ENCODE peak calls at places on chromosomes 13 and 19, in ten cellular contexts. U, O, C, T, E, W, A, B, S and P are unnamed samples.

GRCh38 chr13:30486230-30487074 is 20.7 kb upstream of the HMGB1 start:
- DNase-seq in A (no peak), S (no peak), C (no peak), U (no peak), O (no peak), T (no peak), W (peak; percentile 85), E (no peak), B (no peak), P (no peak)

GRCh38 chr19:16794456-16794855 is 34.7 kb upstream of the SIN3B start:
- DNase-seq in S (no peak), O (no peak), T (no peak), E (no peak), A (no peak), C (no peak), W (no peak), U (no peak), B (no peak), P (no peak)

GRCh38 chr19:16373539-16373938 is 48.9 kb downstream of the KLF2 start:
- DNase-seq in W (no peak), E (no peak), C (no peak), A (no peak), S (no peak), U (no peak), O (no peak), T (no peak), B (no peak), P (no peak)

GRCh38 chr13:37681295-37682032 is 82.9 kb upstream of the POSTN start:
- DNase-seq in C (no peak), A (no peak), E (no peak), O (no peak), W (no peak), T (no peak), B (no peak), S (no peak), U (no peak), P (no peak)

GRCh38 chr13:80400164-80400767 is 59.3 kb upstream of the SPRY2 start:
- DNase-seq in B (no peak), U (no peak), O (no peak), A (no peak), W (no peak), S (no peak), T (no peak), C (no peak), E (no peak), P (no peak)

GRCh38 chr13:91785435-91786137 is 387.2 kb downstream of the GPC5 start:
- DNase-seq in S (no peak), W (peak; percentile 45), E (no peak), C (no peak), B (no peak), A (no peak), O (no peak), U (no peak), T (no peak), P (no peak)

GRCh38 chr13:79282976-79283375 is 123.1 kb downstream of the RBM26 start:
- DNase-seq in W (no peak), S (no peak), A (no peak), C (no peak), U (no peak), E (no peak), T (no peak), O (no peak), B (no peak), P (no peak)

GRCh38 chr19:10861118-10861651 is 10.2 kb upstream of the CARM1 start:
- DNase-seq in S (peak; percentile 27), O (no peak), U (no peak), A (no peak), T (no peak), E (no peak), W (peak; percentile 62), C (no peak), B (no peak), P (no peak)

GRCh38 chr19:35349614-35350521 is 2.2 kb downstream of the FFAR1 start:
- DNase-seq in A (no peak), W (no peak), C (no peak), O (peak; percentile 88), B (no peak), U (no peak), E (no peak), T (peak; percentile 7), S (no peak), P (no peak)

GRCh38 chr19:10654610-10655456 is 687 bp downstream of the ILF3 start:
- DNase-seq in E (no peak), W (peak; percentile 91), U (peak; percentile 84), A (peak; percentile 35), C (no peak), S (peak; percentile 58), O (no peak), T (no peak), B (peak; percentile 37), P (peak; percentile 12)

GRCh38 chr13:42968906-42969305 is 23.1 kb downstream of the EPSTI1 start:
- DNase-seq in B (no peak), O (no peak), T (no peak), S (no peak), U (no peak), C (no peak), E (no peak), A (no peak), W (peak; percentile 60), P (no peak)

GRCh38 chr13:27504541-27504940 is 54.2 kb upstream of the MTIF3 start:
- DNase-seq in S (no peak), W (no peak), O (peak; percentile 65), U (no peak), A (no peak), T (no peak), C (no peak), B (no peak), E (no peak), P (no peak)

GRCh38 chr19:46408611-46409039 is 4.7 kb downstream of the CCDC8 start:
- DNase-seq in C (no peak), E (no peak), W (peak; percentile 62), O (no peak), A (no peak), U (no peak), S (no peak), B (no peak), T (no peak), P (no peak)